ENCODE peak calls at places on chromosomes 4 and X, in nine cellular contexts. E is NCI-H460; I is fibroblast of pulmonary artery; S is brain microvascular endothelial cell; Z is aorta; N is HFF-Myc; Q is NCI-H1694; J is foreskin keratinocyte; H is central memory CD4-positive, alpha-beta T cell. F is an unnamed sample.

GRCh38 chr4:20463176-20463430 is 211.4 kb downstream of the SLIT2 start:
- DNase-seq in E (no peak), I (no peak), S (no peak), Z (no peak), N (no peak), Q (no peak), J (no peak), H (no peak), F (no peak)

GRCh38 chrX:150200820-150201287 is 162.3 kb upstream of the MAMLD1 start:
- DNase-seq in E (peak), I (peak), S (peak), Z (peak), N (peak), Q (no peak), J (peak), H (no peak), F (peak)

GRCh38 chrX:148382983-148383382 is 117.4 kb upstream of the AFF2 start:
- DNase-seq in E (no peak), I (no peak), S (no peak), Z (no peak), N (no peak), Q (no peak), J (no peak), H (no peak), F (no peak)

GRCh38 chrX:1932231-1932630 is 317.4 kb downstream of the ASMT start:
- DNase-seq in E (no peak), I (peak), S (peak), Z (no peak), N (no peak), Q (no peak), J (no peak), H (no peak), F (no peak)

GRCh38 chr4:8403173-8403753 is 37.3 kb downstream of the ACOX3 start:
- DNase-seq in E (peak), I (peak), S (peak), Z (peak), N (peak), Q (peak), J (peak), H (peak), F (peak)

GRCh38 chr4:926538-926937 is 5.6 kb downstream of the GAK start:
- DNase-seq in E (peak), I (peak), S (no peak), Z (peak), N (no peak), Q (no peak), J (no peak), H (no peak), F (peak)

GRCh38 chrX:31213941-31214340 is 142.1 kb upstream of the FTHL17 start:
- DNase-seq in E (no peak), I (peak), S (no peak), Z (no peak), N (no peak), Q (no peak), J (no peak), H (no peak), F (no peak)

GRCh38 chr4:82275431-82276423 is 98.1 kb downstream of the HNRNPD start:
- DNase-seq in E (no peak), I (no peak), S (no peak), Z (no peak), N (no peak), Q (no peak), J (peak), H (no peak), F (no peak)

GRCh38 chrX:21487832-21488231 is 113.6 kb downstream of the CNKSR2 start:
- DNase-seq in E (no peak), I (peak), S (peak), Z (no peak), N (no peak), Q (no peak), J (peak), H (no peak), F (no peak)

GRCh38 chr4:121464854-121465253 is 84.0 kb upstream of the QRFPR start:
- DNase-seq in E (no peak), I (no peak), S (no peak), Z (no peak), N (no peak), Q (no peak), J (no peak), H (no peak), F (no peak)

GRCh38 chr4:100166297-100167034 is 23.8 kb downstream of the DDIT4L start:
- DNase-seq in E (no peak), I (no peak), S (no peak), Z (no peak), N (no peak), Q (no peak), J (no peak), H (no peak), F (no peak)

GRCh38 chrX:153688900-153689590 is 1.3 kb downstream of the SLC6A8 start:
- DNase-seq in E (peak), I (peak), S (no peak), Z (no peak), N (no peak), Q (no peak), J (no peak), H (no peak), F (no peak)

GRCh38 chrX:40976971-40977370 is 108.3 kb upstream of the USP9X start:
- DNase-seq in E (no peak), I (no peak), S (no peak), Z (no peak), N (no peak), Q (no peak), J (no peak), H (no peak), F (no peak)

GRCh38 chr4:122668241-122668640 is 47.4 kb upstream of the IL21 start:
- DNase-seq in E (no peak), I (no peak), S (no peak), Z (no peak), N (peak), Q (no peak), J (no peak), H (no peak), F (no peak)

GRCh38 chr4:180587379-180587778 is 1655.8 kb upstream of the TENM3 start:
- DNase-seq in E (no peak), I (no peak), S (no peak), Z (no peak), N (no peak), Q (no peak), J (no peak), H (no peak), F (no peak)

GRCh38 chr4:94486372-94486801 is 34.6 kb downstream of the PDLIM5 start:
- DNase-seq in E (no peak), I (peak), S (no peak), Z (no peak), N (no peak), Q (no peak), J (peak), H (no peak), F (no peak)

GRCh38 chr4:159238631-159239030 is 135.8 kb downstream of the RAPGEF2 start:
- DNase-seq in E (no peak), I (peak), S (no peak), Z (no peak), N (no peak), Q (no peak), J (no peak), H (no peak), F (no peak)

GRCh38 chrX:40514376-40514775 is 66.4 kb upstream of the ATP6AP2 start:
- DNase-seq in E (no peak), I (no peak), S (no peak), Z (no peak), N (no peak), Q (no peak), J (no peak), H (no peak), F (no peak)

GRCh38 chrX:94600077-94600476 is 926.1 kb downstream of the FAM133A start:
- DNase-seq in E (no peak), I (no peak), S (no peak), Z (peak), N (no peak), Q (no peak), J (no peak), H (no peak), F (no peak)

F was measured in transverse colon.